ENCODE peak calls at places on chromosomes 3 and 15, in five cellular contexts. A is lung, X is NCI-H1092 treated with DMSO at 0.1 percent for 48 hours, B is stomach, H is GM04504. C is an unnamed sample.

GRCh38 chr3:25982756-25983155 is 192.9 kb downstream of the OXSM start:
- DNase-seq in A (no peak), X (no peak), B (no peak), H (no peak), C (no peak)

GRCh38 chr3:129476586-129476985 is 36.6 kb downstream of the IFT122 start:
- DNase-seq in A (no peak), X (no peak), B (no peak), H (no peak), C (no peak)

GRCh38 chr3:30112904-30113484 is 493.4 kb upstream of the TGFBR2 start:
- DNase-seq in A (no peak), X (peak; percentile 69), B (no peak), H (peak; percentile 24), C (peak; percentile 40)

GRCh38 chr3:137148917-137149316 is 191.1 kb downstream of the IL20RB start:
- DNase-seq in A (no peak), X (no peak), B (no peak), H (no peak), C (no peak)

GRCh38 chr3:197201840-197202452 is 96.5 kb downstream of the DLG1 start:
- DNase-seq in A (no peak), X (no peak), B (no peak), H (no peak), C (no peak)

GRCh38 chr3:113035387-113035982 is 44.7 kb downstream of the GTPBP8 start:
- DNase-seq in A (peak; percentile 51), X (peak; percentile 64), B (peak; percentile 25), H (no peak), C (peak; percentile 44)

GRCh38 chr15:84638103-84638502 is 16.0 kb downstream of the WDR73 start:
- DNase-seq in A (no peak), X (no peak), B (no peak), H (no peak), C (no peak)

GRCh38 chr15:71775857-71776256 is 34.5 kb upstream of the NR2E3 start:
- DNase-seq in A (no peak), X (no peak), B (no peak), H (no peak), C (no peak)

GRCh38 chr3:77464106-77464688 is 424.3 kb downstream of the ROBO2 start:
- DNase-seq in A (no peak), X (no peak), B (no peak), H (no peak), C (no peak)